ENCODE peak calls at places on chromosomes 12 and 14, in ten cellular contexts. T, B, X, E, A, G, M, O, W and I are unnamed samples.

GRCh38 chr12:132152921-132153321 is 8.7 kb downstream of the NOC4L start:
- DNase-seq in T (no peak), B (no peak), X (no peak), E (no peak), A (no peak), G (no peak), M (no peak), O (no peak), W (peak; percentile 64), I (no peak)

GRCh38 chr12:24083787-24084186 is 134.3 kb upstream of the SOX5 start:
- DNase-seq in T (no peak), B (no peak), X (no peak), E (no peak), A (no peak), G (no peak), M (no peak), O (no peak), W (no peak), I (no peak)

GRCh38 chr12:65778268-65779090 is 45.8 kb upstream of the HMGA2 start:
- DNase-seq in T (no peak), B (peak; percentile 73), X (peak; percentile 70), E (no peak), A (no peak), G (no peak), M (no peak), O (no peak), W (no peak), I (no peak)

GRCh38 chr12:76201758-76202157 is 117.3 kb upstream of the NAP1L1 start:
- DNase-seq in T (no peak), B (peak; percentile 12), X (no peak), E (no peak), A (no peak), G (no peak), M (no peak), O (no peak), W (no peak), I (no peak)

GRCh38 chr14:55710506-55711041 is 130.6 kb downstream of the KTN1 start:
- DNase-seq in T (no peak), B (no peak), X (no peak), E (no peak), A (no peak), G (no peak), M (no peak), O (no peak), W (no peak), I (no peak)

GRCh38 chr14:61525293-61526011 is 169.9 kb upstream of the HIF1A start:
- DNase-seq in T (peak; percentile 74), B (peak; percentile 52), X (peak; percentile 100), E (peak; percentile 33), A (peak; percentile 83), G (peak; percentile 15), M (peak; percentile 50), O (peak; percentile 64), W (peak; percentile 92), I (peak; percentile 94)

GRCh38 chr14:59428581-59429012 is 36.6 kb downstream of the GPR135 start:
- DNase-seq in T (no peak), B (peak; percentile 83), X (peak; percentile 54), E (no peak), A (no peak), G (no peak), M (no peak), O (no peak), W (no peak), I (no peak)

GRCh38 chr14:102593841-102594170 is 1.4 kb downstream of the RCOR1 start:
- DNase-seq in T (no peak), B (no peak), X (no peak), E (no peak), A (no peak), G (no peak), M (no peak), O (no peak), W (no peak), I (no peak)

GRCh38 chr14:100104523-100105300 is 39.5 kb downstream of the EVL start:
- DNase-seq in T (no peak), B (peak; percentile 72), X (peak; percentile 77), E (no peak), A (peak; percentile 55), G (no peak), M (no peak), O (no peak), W (peak; percentile 59), I (no peak)

GRCh38 chr12:62379026-62379722 is 87.5 kb upstream of the MON2 start:
- DNase-seq in T (no peak), B (peak; percentile 25), X (no peak), E (no peak), A (no peak), G (no peak), M (no peak), O (no peak), W (no peak), I (no peak)

GRCh38 chr14:96268426-96269358 is 12.7 kb downstream of the BDKRB1 start:
- DNase-seq in T (peak; percentile 58), B (peak; percentile 99), X (peak; percentile 81), E (peak; percentile 32), A (peak; percentile 92), G (no peak), M (peak; percentile 87), O (no peak), W (no peak), I (peak; percentile 71)

GRCh38 chr14:98916036-98916435 is 356.0 kb downstream of the BCL11B start:
- DNase-seq in T (no peak), B (no peak), X (no peak), E (no peak), A (no peak), G (no peak), M (no peak), O (no peak), W (peak; percentile 34), I (no peak)
- H3K36me3 ChIP-seq in T (no peaks in the 10 kb centered on the region), B (no peaks in the 10 kb centered on the region), X (no peaks in the 10 kb centered on the region), E (no peaks in the 10 kb centered on the region), A (no peaks in the 10 kb centered on the region), G (no peaks in the 10 kb centered on the region), M (no peaks in the 10 kb centered on the region), O (no peaks in the 10 kb centered on the region), W (no peaks in the 10 kb centered on the region), I (no peaks in the 10 kb centered on the region)

DNA sequence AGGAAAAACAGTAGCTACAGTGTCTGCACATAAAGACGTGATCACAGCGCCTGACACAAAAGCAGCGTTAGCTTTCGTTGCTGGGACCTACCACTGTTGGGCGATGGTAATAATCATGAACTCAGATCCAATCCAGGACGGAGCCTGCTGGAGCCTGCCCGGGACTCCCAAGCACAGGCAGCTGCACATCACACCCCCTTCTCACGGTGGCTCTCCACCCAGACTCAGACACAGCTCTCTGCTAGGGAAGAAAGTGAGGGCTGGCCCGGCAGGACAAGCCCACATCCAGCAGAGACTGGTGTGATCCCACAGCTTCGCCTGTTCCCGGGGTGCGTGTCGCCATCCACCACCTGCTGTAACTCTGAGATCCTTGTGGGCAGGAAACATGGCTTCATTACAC is 49.9 kb upstream of the FOXN3 start:
- DNase-seq in T (no peak), B (peak; percentile 22), X (no peak), E (no peak), A (no peak), G (peak; percentile 68), M (no peak), O (no peak), W (peak; percentile 58), I (no peak)
- H3K27ac ChIP-seq in T (no peak overlapping the region), B (no peak overlapping the region), X (no peak overlapping the region), E (no peak overlapping the region), A (no peak overlapping the region), G (no peak overlapping the region), M (no peak overlapping the region), O (no peak overlapping the region), W (no peak overlapping the region), I (no peak overlapping the region)

GRCh38 chr12:96225994-96226399 is 31.8 kb downstream of the ELK3 start:
- DNase-seq in T (no peak), B (no peak), X (no peak), E (no peak), A (no peak), G (no peak), M (no peak), O (no peak), W (no peak), I (no peak)
- H3K36me3 ChIP-seq in T (no peaks in the 10 kb centered on the region), B (peaks cover 36% of the 10 kb centered on the region), X (peaks cover 15% of the 10 kb centered on the region), E (no peaks in the 10 kb centered on the region), A (no peaks in the 10 kb centered on the region), G (peaks cover 22% of the 10 kb centered on the region), M (no peaks in the 10 kb centered on the region), O (no peaks in the 10 kb centered on the region), W (no peaks in the 10 kb centered on the region), I (no peaks in the 10 kb centered on the region)

GRCh38 chr12:70635713-70636112 is 1.5 kb downstream of the PTPRB start:
- DNase-seq in T (no peak), B (no peak), X (no peak), E (no peak), A (no peak), G (no peak), M (no peak), O (no peak), W (no peak), I (no peak)

GRCh38 chr12:70637286-70637685 is at the start of gene PTPRB:
- DNase-seq in T (no peak), B (no peak), X (no peak), E (no peak), A (no peak), G (no peak), M (no peak), O (no peak), W (no peak), I (no peak)

GRCh38 chr12:70638639-70639349 is 1.6 kb upstream of the PTPRB start:
- DNase-seq in T (no peak), B (no peak), X (peak; percentile 60), E (no peak), A (no peak), G (no peak), M (no peak), O (no peak), W (no peak), I (no peak)

GRCh38 chr12:70639535-70639934 is 2.3 kb upstream of the PTPRB start:
- DNase-seq in T (no peak), B (no peak), X (peak; percentile 66), E (no peak), A (no peak), G (no peak), M (no peak), O (no peak), W (no peak), I (no peak)

DNA sequence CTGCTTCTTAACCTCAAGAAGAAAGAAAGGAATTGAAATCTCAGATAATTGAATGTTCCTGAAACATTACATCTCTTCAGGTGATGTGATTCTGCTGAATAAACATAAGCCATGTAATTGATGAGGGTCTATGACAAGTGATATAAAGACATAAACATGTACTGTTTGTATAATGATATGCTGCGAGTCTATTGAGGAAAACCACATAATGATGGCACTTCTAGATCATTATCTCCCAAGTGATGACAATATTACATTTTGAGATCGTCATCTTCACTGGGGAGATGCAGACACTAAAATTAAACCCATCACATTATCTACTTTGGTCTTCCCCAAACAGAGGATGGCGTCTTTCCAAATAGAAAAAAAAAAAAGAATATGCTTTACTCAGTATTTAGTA is 457 bp upstream of the PTPRB start:
- DNase-seq in T (no peak), B (no peak), X (peak; percentile 23), E (no peak), A (no peak), G (no peak), M (no peak), O (no peak), W (no peak), I (no peak)
- H3K27ac ChIP-seq in T (no peak overlapping the region), B (no peak overlapping the region), X (peak overlapping the region; percentile 80), E (no peak overlapping the region), A (no peak overlapping the region), G (no peak overlapping the region), M (peak overlapping the region; percentile 78), O (no peak overlapping the region), W (no peak overlapping the region), I (peak overlapping the region; percentile 19)

GRCh38 chr12:121444842-121445202 is 44.9 kb downstream of the RNF34 start:
- DNase-seq in T (no peak), B (no peak), X (no peak), E (no peak), A (no peak), G (no peak), M (no peak), O (no peak), W (no peak), I (no peak)
- H3K36me3 ChIP-seq in T (no peaks in the 10 kb centered on the region), B (peaks cover 38% of the 10 kb centered on the region), X (peaks cover 22% of the 10 kb centered on the region), E (no peaks in the 10 kb centered on the region), A (peaks cover 31% of the 10 kb centered on the region), G (peaks cover 35% of the 10 kb centered on the region), M (no peaks in the 10 kb centered on the region), O (peaks cover 19% of the 10 kb centered on the region), W (peaks cover 51% of the 10 kb centered on the region), I (peaks cover 31% of the 10 kb centered on the region)